ENCODE peak calls at places on chromosome 22, in ten cellular contexts. O, E, B, U, S, G, P, L, H and Y are unnamed samples.
A peak's percentile ranks its signal among the peaks of the same experiment; 100 is the strongest.

GRCh38 chr22:44192098-44192810 is 11.5 kb downstream of the PARVG start:
- DNase-seq in O (no peak), E (no peak), B (peak; percentile 21), U (no peak), S (peak; percentile 37), G (no peak), P (no peak), L (no peak), H (peak; percentile 42), Y (peak; percentile 47)

GRCh38 chr22:25666308-25666707 is 75.7 kb upstream of the MYO18B start:
- DNase-seq in O (peak; percentile 63), E (peak; percentile 4), B (no peak), U (no peak), S (no peak), G (no peak), P (no peak), L (no peak), H (no peak), Y (no peak)

GRCh38 chr22:46418827-46419226 is 83.3 kb downstream of the TRMU start:
- DNase-seq in O (no peak), E (no peak), B (no peak), U (no peak), S (no peak), G (no peak), P (no peak), L (no peak), H (no peak), Y (no peak)

GRCh38 chr22:32409977-32410376 is 2.1 kb downstream of the RTCB start:
- DNase-seq in O (peak; percentile 59), E (no peak), B (no peak), U (no peak), S (no peak), G (no peak), P (no peak), L (no peak), H (no peak), Y (no peak)

GRCh38 chr22:17754233-17754925 is 19.9 kb downstream of the BID start:
- DNase-seq in O (no peak), E (no peak), B (peak; percentile 23), U (peak; percentile 45), S (peak; percentile 33), G (no peak), P (no peak), L (no peak), H (no peak), Y (peak; percentile 33)

GRCh38 chr22:41074466-41074865 is 17.9 kb upstream of the EP300 start:
- DNase-seq in O (no peak), E (no peak), B (no peak), U (no peak), S (no peak), G (no peak), P (no peak), L (no peak), H (no peak), Y (no peak)

GRCh38 chr22:43855431-43855830 is 6.9 kb downstream of the SULT4A1 start:
- DNase-seq in O (no peak), E (no peak), B (no peak), U (no peak), S (no peak), G (no peak), P (no peak), L (no peak), H (no peak), Y (no peak)

GRCh38 chr22:36565686-36566085 is 36.7 kb upstream of the EIF3D start:
- DNase-seq in O (no peak), E (no peak), B (peak; percentile 17), U (peak; percentile 6), S (no peak), G (no peak), P (peak; percentile 16), L (no peak), H (peak; percentile 45), Y (no peak)

GRCh38 chr22:36977947-36978660 is 41.1 kb downstream of the TST start:
- DNase-seq in O (peak; percentile 93), E (peak; percentile 96), B (peak; percentile 82), U (peak; percentile 88), S (peak; percentile 76), G (peak; percentile 82), P (peak; percentile 89), L (peak; percentile 93), H (peak; percentile 87), Y (peak; percentile 92)

GRCh38 chr22:28791841-28792490 is 8.4 kb downstream of the XBP1 start:
- DNase-seq in O (no peak), E (no peak), B (no peak), U (no peak), S (peak; percentile 78), G (no peak), P (no peak), L (no peak), H (no peak), Y (peak; percentile 22)